ENCODE peak calls at places on chromosomes 12 and 14, in seven cellular contexts. K is neural progenitor cell, A is PC-3, H is endothelial cell of umbilical vein, E is GM23338, Y is A549, R is MM.1S. Q is an unnamed sample.
A peak's percentile ranks its signal among the peaks of the same experiment; 100 is the strongest.

GRCh38 chr12:29702972-29703371 is 80.8 kb downstream of the TMTC1 start:
- DNase-seq in K (no peak), A (no peak), H (no peak), E (no peak), Y (no peak), R (no peak), Q (no peak)

GRCh38 chr12:94429633-94430032 is 30.0 kb downstream of the CEP83 start:
- DNase-seq in K (no peak), A (no peak), H (no peak), E (peak; percentile 44), Y (no peak), R (peak; percentile 29), Q (no peak)

GRCh38 chr14:51147183-51147582 is 52.3 kb upstream of the TRIM9 start:
- DNase-seq in K (no peak), A (peak; percentile 28), H (no peak), E (no peak), Y (no peak), R (no peak), Q (no peak)

GRCh38 chr14:41973178-41973577 is 366.5 kb downstream of the LRFN5 start:
- DNase-seq in K (no peak), A (no peak), H (no peak), E (no peak), Y (no peak), R (no peak), Q (peak; percentile 16)

GRCh38 chr14:88417594-88417993 is 32.1 kb downstream of the SPATA7 start:
- DNase-seq in K (no peak), A (peak; percentile 30), H (no peak), E (no peak), Y (no peak), R (no peak), Q (no peak)

GRCh38 chr12:42741771-42742510 is 152.4 kb upstream of the PRICKLE1 start:
- DNase-seq in K (no peak), A (peak; percentile 79), H (no peak), E (no peak), Y (no peak), R (no peak), Q (no peak)

GRCh38 chr12:52006726-52007157 is at the start of gene TAMALIN:
- DNase-seq in K (peak; percentile 69), A (no peak), H (peak; percentile 84), E (peak; percentile 53), Y (no peak), R (no peak), Q (no peak)

GRCh38 chr12:79454338-79454777 is 236.4 kb downstream of the PAWR start:
- DNase-seq in K (no peak), A (peak; percentile 53), H (peak; percentile 93), E (no peak), Y (no peak), R (no peak), Q (no peak)

GRCh38 chr14:37056473-37056872 is 115.9 kb downstream of the SLC25A21 start:
- DNase-seq in K (no peak), A (peak; percentile 19), H (peak; percentile 18), E (peak; percentile 32), Y (peak; percentile 45), R (no peak), Q (no peak)

GRCh38 chr14:26730929-26731618 is 133.2 kb upstream of the NOVA1 start:
- DNase-seq in K (peak; percentile 67), A (peak; percentile 41), H (peak; percentile 39), E (peak; percentile 80), Y (peak; percentile 24), R (no peak), Q (peak; percentile 0)

GRCh38 chr14:93056166-93056839 is 59.4 kb downstream of the ITPK1 start:
- DNase-seq in K (peak; percentile 58), A (no peak), H (no peak), E (peak; percentile 52), Y (peak; percentile 49), R (no peak), Q (no peak)

GRCh38 chr14:52103416-52103815 is 34.6 kb upstream of the NID2 start:
- DNase-seq in K (no peak), A (no peak), H (no peak), E (no peak), Y (no peak), R (no peak), Q (no peak)

GRCh38 chr14:39939023-39939422 is 506.8 kb upstream of the FBXO33 start:
- DNase-seq in K (no peak), A (peak; percentile 50), H (no peak), E (no peak), Y (no peak), R (no peak), Q (no peak)

GRCh38 chr14:64542839-64543207 is 2.3 kb downstream of the HSPA2 start:
- DNase-seq in K (no peak), A (no peak), H (no peak), E (no peak), Y (no peak), R (no peak), Q (no peak)

GRCh38 chr14:51625170-51625569 is 26.5 kb upstream of the FRMD6 start:
- DNase-seq in K (no peak), A (no peak), H (no peak), E (no peak), Y (no peak), R (peak; percentile 63), Q (no peak)

GRCh38 chr12:99111600-99111999 is 466.5 kb downstream of the APAF1 start:
- DNase-seq in K (peak; percentile 25), A (peak; percentile 11), H (no peak), E (peak; percentile 59), Y (no peak), R (no peak), Q (no peak)

GRCh38 chr14:71597955-71598659 is 334.1 kb upstream of the RGS6 start:
- DNase-seq in K (no peak), A (no peak), H (no peak), E (no peak), Y (no peak), R (no peak), Q (peak; percentile 52)

GRCh38 chr14:57865450-57866198 is at the start of gene SLC35F4:
- DNase-seq in K (peak; percentile 92), A (no peak), H (no peak), E (peak; percentile 96), Y (no peak), R (no peak), Q (no peak)

GRCh38 chr12:28059220-28059619 is 86.7 kb upstream of the PTHLH start:
- DNase-seq in K (no peak), A (no peak), H (no peak), E (no peak), Y (no peak), R (no peak), Q (no peak)

GRCh38 chr12:110937104-110937641 is 16.8 kb upstream of the MYL2 start:
- DNase-seq in K (peak; percentile 81), A (peak; percentile 79), H (peak; percentile 56), E (peak; percentile 96), Y (peak; percentile 65), R (peak; percentile 33), Q (peak; percentile 62)

DNA sequence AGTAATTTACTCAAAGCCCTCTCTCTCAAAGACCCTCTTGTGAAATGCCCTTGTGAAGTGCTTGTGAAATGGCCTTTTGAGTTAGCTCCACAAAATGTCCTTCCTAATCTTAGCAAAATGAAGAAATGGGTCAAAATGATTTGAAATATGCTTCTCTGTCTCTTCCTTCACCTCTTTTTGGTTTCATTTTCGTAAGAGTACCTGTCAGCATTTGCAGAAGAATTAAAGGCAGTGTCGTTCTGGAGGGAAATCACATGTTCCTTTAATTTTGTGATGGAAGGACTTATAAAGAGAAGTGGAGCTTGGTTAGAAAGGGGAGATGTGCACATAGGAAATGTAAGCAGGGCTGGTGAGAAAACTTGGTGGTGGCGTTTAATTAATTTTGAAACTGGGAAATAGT is 93.8 kb downstream of the HMGA2 start:
- DNase-seq in K (no peak), A (no peak), H (no peak), E (no peak), Y (no peak), R (peak; percentile 71), Q (no peak)
- H3K4me2 ChIP-seq in K (no peak overlapping the region), A (no peak overlapping the region), H (no peak overlapping the region), E (no peak overlapping the region), Y (no peak overlapping the region), R (peak overlapping the region; percentile 70), Q (no peak overlapping the region)

GRCh38 chr14:23361320-23361719 is 3.7 kb downstream of the EFS start:
- DNase-seq in K (no peak), A (no peak), H (no peak), E (no peak), Y (no peak), R (no peak), Q (no peak)
- H3K4me1 ChIP-seq in K (peaks cover 19% of the 10 kb centered on the region), A (no peaks in the 10 kb centered on the region), H (no peaks in the 10 kb centered on the region), E (peaks cover 22% of the 10 kb centered on the region), Y (no peaks in the 10 kb centered on the region), R (no peaks in the 10 kb centered on the region), Q (no peaks in the 10 kb centered on the region)

GRCh38 chr14:77557391-77557790 is 58.8 kb upstream of the ISM2 start:
- DNase-seq in K (no peak), A (no peak), H (no peak), E (no peak), Y (no peak), R (no peak), Q (no peak)

GRCh38 chr14:77559381-77559780 is 57.1 kb downstream of the SPTLC2 start:
- DNase-seq in K (no peak), A (no peak), H (peak; percentile 71), E (no peak), Y (no peak), R (no peak), Q (no peak)

GRCh38 chr14:77554207-77554606 is 55.6 kb upstream of the ISM2 start:
- DNase-seq in K (no peak), A (no peak), H (no peak), E (no peak), Y (no peak), R (no peak), Q (no peak)

GRCh38 chr14:77556946-77557345 is 58.3 kb upstream of the ISM2 start:
- DNase-seq in K (no peak), A (no peak), H (no peak), E (no peak), Y (no peak), R (no peak), Q (no peak)

GRCh38 chr14:77554816-77555599 is 56.4 kb upstream of the ISM2 start:
- DNase-seq in K (no peak), A (no peak), H (peak; percentile 60), E (no peak), Y (no peak), R (no peak), Q (no peak)
- H3K4me2 ChIP-seq in K (no peak overlapping the region), A (no peak overlapping the region), H (no peak overlapping the region), E (no peak overlapping the region), Y (no peak overlapping the region), R (no peak overlapping the region), Q (no peak overlapping the region)

DNA sequence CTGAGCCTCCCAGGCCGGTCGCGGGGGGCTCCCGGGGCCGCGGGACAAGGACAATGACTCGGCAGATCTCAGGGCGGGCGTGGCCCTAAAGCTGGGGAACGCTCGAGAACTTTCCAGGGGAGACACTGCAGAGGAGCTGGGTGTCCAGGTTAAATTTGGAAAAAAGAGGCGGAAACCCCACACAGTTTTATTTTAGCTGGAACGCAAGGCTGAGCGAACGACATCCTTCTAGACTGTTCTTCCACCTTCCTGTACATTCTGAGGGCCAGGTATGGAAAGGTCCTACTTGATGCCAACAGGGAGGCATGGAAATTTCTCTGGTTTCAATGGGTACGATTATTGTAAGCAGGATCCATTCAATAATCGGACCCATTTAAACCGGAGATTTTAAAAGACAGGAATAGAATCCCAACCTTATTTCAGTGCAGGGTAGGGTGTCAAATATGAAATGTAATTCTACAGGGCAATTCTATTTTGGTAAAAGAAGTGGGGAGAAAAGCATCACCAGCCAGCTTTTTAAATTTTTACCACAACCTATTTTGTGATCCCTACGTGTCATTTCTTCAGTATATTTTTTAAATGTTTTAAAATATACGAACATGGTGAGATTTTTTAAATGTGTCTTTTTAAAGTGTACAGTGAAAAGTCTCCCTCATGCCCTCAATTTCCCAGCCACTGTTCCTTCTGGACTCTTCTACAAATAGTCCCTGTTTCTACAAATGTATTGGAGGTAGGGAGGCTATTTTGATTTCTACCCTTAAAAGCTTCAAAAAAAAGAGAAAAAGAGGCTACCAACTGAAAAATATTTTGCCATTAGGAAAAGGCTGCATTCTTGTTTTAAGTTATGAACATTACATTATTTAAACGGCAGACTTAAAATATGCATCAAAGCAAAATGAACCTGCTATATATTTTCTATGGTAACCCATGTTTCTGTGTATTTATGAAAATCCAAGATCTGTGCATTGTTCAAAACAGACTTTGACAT is 1.1 kb upstream of the UBC start:
- DNase-seq in K (peak; percentile 79), A (peak; percentile 45), H (peak; percentile 50), E (peak; percentile 74), Y (peak; percentile 86), R (peak; percentile 45), Q (no peak)
- H3K4me1 ChIP-seq in K (peaks cover 42% of the 10 kb centered on the region), A (peaks cover 55% of the 10 kb centered on the region), H (peaks cover 57% of the 10 kb centered on the region), E (peaks cover 45% of the 10 kb centered on the region), Y (peaks cover 42% of the 10 kb centered on the region), R (peaks cover 19% of the 10 kb centered on the region), Q (peaks cover 68% of the 10 kb centered on the region)

Q was measured in OCI-LY7.